ENCODE peak calls at places on chromosomes 5 and 9, in seven cellular contexts. I is D341Med, G is amniotic stem cell, V is Caki2, C is Calu3, Y is cardiac fibroblast, L is LHCN-M2. B is an unnamed sample.

GRCh38 chr5:133240425-133241091 is 188.7 kb downstream of the HSPA4 start:
- DNase-seq in I (no peak), C (peak; percentile 76), Y (peak; percentile 96), G (peak; percentile 66), V (peak; percentile 91), L (peak; percentile 98), B (peak; percentile 45)

GRCh38 chr5:147259837-147260236 is 25.0 kb downstream of the STK32A start:
- DNase-seq in C (no peak), G (no peak), I (no peak), V (no peak), L (no peak), Y (no peak), B (no peak)

GRCh38 chr9:7376838-7377237 is 422.7 kb downstream of the DMAC1 start:
- DNase-seq in Y (no peak), G (no peak), C (no peak), V (no peak), L (no peak), I (no peak), B (no peak)

GRCh38 chr9:33415152-33416038 is 13.0 kb upstream of the AQP7 start:
- DNase-seq in V (peak; percentile 89), Y (peak; percentile 52), C (peak; percentile 88), L (peak; percentile 29), I (peak; percentile 63), G (no peak), B (peak; percentile 76)

GRCh38 chr5:16502866-16503265 is 37.3 kb upstream of the ZNF622 start:
- DNase-seq in G (no peak), C (peak; percentile 46), I (no peak), V (peak; percentile 74), Y (peak; percentile 34), L (peak; percentile 37), B (no peak)

GRCh38 chr9:14967450-14968321 is 57.5 kb upstream of the FREM1 start:
- DNase-seq in Y (no peak), C (no peak), L (no peak), G (no peak), I (no peak), V (no peak), B (no peak)

GRCh38 chr9:68973619-68974018 is 40.3 kb downstream of the PRKACG start:
- DNase-seq in V (no peak), I (no peak), G (no peak), C (no peak), Y (no peak), L (no peak), B (no peak)

GRCh38 chr5:136192015-136192525 is 892 bp downstream of the SMIM32 start:
- DNase-seq in L (no peak), C (peak; percentile 53), V (peak; percentile 21), G (no peak), I (peak; percentile 62), Y (peak; percentile 31), B (peak; percentile 43)

GRCh38 chr9:86766912-86767311 is 180.4 kb downstream of the GAS1 start:
- DNase-seq in G (peak; percentile 68), C (peak; percentile 79), I (no peak), L (peak; percentile 77), V (peak; percentile 86), Y (peak; percentile 83), B (no peak)

GRCh38 chr9:98045234-98046160 is 11.0 kb upstream of the NANS start:
- DNase-seq in Y (peak; percentile 47), G (no peak), V (no peak), L (peak; percentile 71), I (no peak), C (no peak), B (no peak)

GRCh38 chr9:95383845-95384244 is 66.3 kb upstream of the FANCC start:
- DNase-seq in I (no peak), L (no peak), Y (no peak), V (no peak), C (no peak), G (no peak), B (no peak)